ENCODE peak calls at places on chromosomes 4 and X, in eight cellular contexts. J, V, T, O, G, X, U and W are unnamed samples.

GRCh38 chr4:17380347-17380746 is 131.5 kb downstream of the QDPR start:
- DNase-seq in G (no peak), U (no peak), V (no peak), X (no peak), J (no peak), O (no peak), T (no peak), W (no peak)

GRCh38 chr4:140427104-140427918 is at the start of gene CLGN:
- DNase-seq in G (peak), O (peak), X (peak), U (peak), T (peak), J (peak), V (peak), W (peak)

GRCh38 chrX:386768-387575 is at the start of gene PPP2R3B:
- DNase-seq in T (peak), O (no peak), V (peak), X (peak), J (peak), U (no peak), G (peak), W (peak)

GRCh38 chr4:53716011-53716410 is 124.7 kb upstream of the LNX1 start:
- DNase-seq in V (no peak), G (no peak), T (no peak), O (no peak), U (no peak), J (no peak), X (no peak), W (no peak)

GRCh38 chr4:40149960-40150385 is 46.9 kb upstream of the RHOH start:
- DNase-seq in T (peak), J (no peak), V (peak), X (peak), G (peak), O (peak), U (peak), W (peak)

GRCh38 chr4:141697116-141697515 is 60.7 kb downstream of the IL15 start:
- DNase-seq in V (no peak), X (no peak), J (no peak), O (no peak), G (no peak), U (no peak), T (no peak), W (no peak)

GRCh38 chr4:29276150-29276549 is 1444.0 kb upstream of the PCDH7 start:
- DNase-seq in T (no peak), V (no peak), J (no peak), U (peak), O (peak), G (no peak), X (no peak), W (no peak)

GRCh38 chr4:39476181-39476873 is 17.5 kb downstream of the LIAS start:
- DNase-seq in X (no peak), O (no peak), G (no peak), U (no peak), J (no peak), T (no peak), V (no peak), W (peak)

GRCh38 chr4:181987392-181987791 is 255.8 kb upstream of the TENM3 start:
- DNase-seq in X (no peak), O (no peak), V (no peak), T (no peak), U (no peak), J (no peak), G (no peak), W (no peak)

GRCh38 chr4:105644270-105644669 is 64.2 kb downstream of the INTS12 start:
- DNase-seq in U (no peak), J (no peak), O (peak), X (no peak), G (no peak), T (no peak), V (no peak), W (no peak)

GRCh38 chrX:69396916-69397315 is 107.2 kb upstream of the NALF2 start:
- DNase-seq in G (no peak), X (no peak), O (no peak), V (no peak), J (no peak), T (peak), U (no peak), W (no peak)